ENCODE peak calls at places on chromosome 12, in ten cellular contexts. R is stimulated activated CD8-positive, alpha-beta memory T cell treated with anti-CD3 and anti-CD28 coated beads, Interleukin-15, amount 100 ng/mL, for 24 hours; E is stomach; K is OCI-LY7; A is body of pancreas; Q is type B pancreatic cell; X is activated CD4-positive, CD25-positive, alpha-beta regulatory T cell treated with anti-CD3 and anti-CD28 coated beads, Interleukin-2, amount 50 U/mL, for 16 hours; Y is DMS 273 treated with DMSO at 0.1 percent for 48 hours; S is neural progenitor cell; Z is A172. D is an unnamed sample.

GRCh38 chr12:8844665-8845064 is 22.2 kb downstream of the A2ML1 start:
- DNase-seq in A (peak), S (no peak), Z (no peak), K (no peak), R (no peak), E (peak), Q (no peak), Y (no peak), X (no peak), D (no peak)

GRCh38 chr12:46378530-46378929 is 6.0 kb upstream of the SLC38A2 start:
- DNase-seq in Q (no peak), S (no peak), Y (no peak), E (no peak), X (no peak), A (no peak), R (no peak), Z (no peak), K (no peak), D (no peak)

GRCh38 chr12:75329918-75330826 is at the start of gene CAPS2:
- DNase-seq in X (peak), R (peak), Y (peak), A (peak), Q (peak), E (peak), K (peak), S (peak), Z (peak), D (peak)

GRCh38 chr12:4432878-4433820 is 12.5 kb downstream of the FGF6 start:
- DNase-seq in E (no peak), X (no peak), S (no peak), A (no peak), Y (no peak), Z (no peak), R (no peak), Q (no peak), K (no peak), D (no peak)

GRCh38 chr12:52050116-52050770 is 999 bp upstream of the NR4A1 start:
- DNase-seq in S (no peak), A (peak), Z (no peak), K (peak), X (no peak), R (no peak), Q (no peak), E (peak), Y (no peak), D (no peak)

GRCh38 chr12:2288875-2289274 is 236.1 kb downstream of the CACNA1C start:
- DNase-seq in Z (no peak), K (no peak), R (no peak), Q (no peak), S (no peak), A (no peak), Y (no peak), X (no peak), E (no peak), D (no peak)

GRCh38 chr12:127984386-127985055 is 282.4 kb upstream of the TMEM132C start:
- DNase-seq in X (no peak), Q (no peak), Y (no peak), S (no peak), K (no peak), A (no peak), Z (peak), E (no peak), R (no peak), D (no peak)

GRCh38 chr12:95918194-95918993 is 24.0 kb downstream of the CCDC38 start:
- DNase-seq in X (no peak), Z (peak), Y (no peak), E (peak), R (no peak), K (peak), Q (no peak), S (peak), A (peak), D (no peak)

GRCh38 chr12:114529956-114530355 is 124.0 kb upstream of the TBX5 start:
- DNase-seq in S (no peak), Q (no peak), E (no peak), K (no peak), R (no peak), Y (no peak), X (no peak), A (no peak), Z (no peak), D (no peak)

GRCh38 chr12:97465012-97465345 is 2.4 kb downstream of the RMST start:
- DNase-seq in K (no peak), Z (no peak), Y (no peak), E (no peak), Q (no peak), S (peak), R (no peak), A (no peak), X (no peak), D (no peak)

GRCh38 chr12:49540229-49541139 is 1.7 kb downstream of the KCNH3 start:
- DNase-seq in A (no peak), S (no peak), Y (no peak), R (no peak), E (no peak), Z (no peak), K (no peak), Q (no peak), X (no peak), D (no peak)

GRCh38 chr12:57803317-57803893 is 15.1 kb downstream of the AVIL start:
- DNase-seq in K (peak), A (peak), Y (peak), X (no peak), Z (peak), S (peak), R (no peak), Q (no peak), E (peak), D (no peak)

GRCh38 chr12:110921262-110921661 is 883 bp upstream of the MYL2 start:
- DNase-seq in E (no peak), S (no peak), X (no peak), R (no peak), K (no peak), A (no peak), Q (no peak), Y (no peak), Z (peak), D (no peak)

GRCh38 chr12:110657747-110658146 is 31.2 kb downstream of the HVCN1 start:
- DNase-seq in A (no peak), Z (no peak), S (no peak), Q (no peak), E (no peak), R (no peak), Y (no peak), X (no peak), K (no peak), D (no peak)

GRCh38 chr12:15629108-15629507 is 160.1 kb downstream of the EPS8 start:
- DNase-seq in A (peak), Y (no peak), E (peak), Q (no peak), R (no peak), Z (peak), K (no peak), X (no peak), S (peak), D (no peak)

GRCh38 chr12:642633-643477 is 20.4 kb downstream of the NINJ2 start:
- DNase-seq in Q (peak), X (peak), R (peak), Z (no peak), K (peak), A (peak), E (peak), S (peak), Y (no peak), D (no peak)

GRCh38 chr12:50901685-50902113 is 50.6 kb upstream of the HIGD1C start:
- DNase-seq in X (no peak), Z (no peak), S (no peak), A (no peak), Q (no peak), R (no peak), E (no peak), K (no peak), Y (no peak), D (no peak)

GRCh38 chr12:91367234-91367849 is 184.7 kb upstream of the DCN start:
- DNase-seq in Y (no peak), Q (no peak), Z (no peak), E (no peak), A (no peak), S (no peak), X (no peak), K (peak), R (no peak), D (no peak)

GRCh38 chr12:92911339-92911738 is 17.8 kb downstream of the EEA1 start:
- DNase-seq in S (no peak), Q (no peak), E (no peak), Z (no peak), K (no peak), A (no peak), Y (no peak), X (no peak), R (no peak), D (no peak)

GRCh38 chr12:79098530-79098929 is 234.0 kb downstream of the SYT1 start:
- DNase-seq in R (no peak), Q (no peak), S (no peak), Y (no peak), A (no peak), Z (no peak), E (no peak), K (no peak), X (no peak), D (no peak)

GRCh38 chr12:84637926-84638325 is 274.7 kb downstream of the SLC6A15 start:
- DNase-seq in Y (no peak), E (no peak), Q (no peak), A (no peak), X (no peak), R (no peak), S (no peak), Z (no peak), K (no peak), D (no peak)